ENCODE peak calls at places on chromosomes 5 and 9, in six cellular contexts. R is COR-L47, K is NCI-H446 treated with DMSO at 0.1 percent for 48 hours, L is activated T-cell treated with anti-CD3 and anti-CD28 coated beads for 1 hour, W is hepatic stellate cell, M is iPS-NIHi11. I is an unnamed sample.

GRCh38 chr9:13267743-13268142 is 11.7 kb downstream of the MPDZ start:
- DNase-seq in L (no peak), K (no peak), M (peak), W (peak), R (no peak), I (no peak)

GRCh38 chr9:85630676-85631075 is 111.1 kb downstream of the AGTPBP1 start:
- DNase-seq in K (no peak), M (no peak), R (no peak), W (no peak), L (no peak), I (no peak)

GRCh38 chr5:180600554-180601041 is 9.3 kb upstream of the SCGB3A1 start:
- DNase-seq in W (peak), K (no peak), M (peak), L (no peak), R (no peak), I (no peak)

GRCh38 chr5:140214831-140215230 is 39.8 kb downstream of the CYSTM1 start:
- DNase-seq in R (no peak), K (no peak), W (no peak), M (no peak), L (no peak), I (no peak)

GRCh38 chr5:68344447-68345111 is 129.0 kb downstream of the PIK3R1 start:
- DNase-seq in K (no peak), R (no peak), W (no peak), M (no peak), L (no peak), I (no peak)

GRCh38 chr5:16489322-16489791 is 23.8 kb upstream of the ZNF622 start:
- DNase-seq in R (peak), M (peak), L (no peak), W (no peak), K (peak), I (no peak)

GRCh38 chr5:56206126-56206525 is 27.0 kb downstream of the ANKRD55 start:
- DNase-seq in W (peak), M (no peak), R (no peak), K (no peak), L (no peak), I (no peak)

GRCh38 chr5:80240368-80240986 is 15.4 kb downstream of the SERINC5 start:
- DNase-seq in R (no peak), W (no peak), L (no peak), K (no peak), M (no peak), I (peak)

GRCh38 chr5:6714221-6715041 is 1.2 kb downstream of the TENT4A start:
- DNase-seq in L (no peak), M (peak), K (no peak), W (peak), R (no peak), I (no peak)

GRCh38 chr5:93092349-93093105 is 488.5 kb downstream of the NR2F1-AS1 start:
- DNase-seq in R (no peak), M (no peak), K (peak), L (no peak), W (no peak), I (no peak)

I was measured in stimulated activated naive B cell treated with anti-CD40 and anti-IgM and Interleukin-4, amounts not matched to agents 10 μg/mL and 1 μg/mL and 100 μg/mL, for 72 hours.